ENCODE peak calls at places on chromosomes 4 and X, in ten cellular contexts. One of them, this sample, is unnamed.

GRCh38 chr4:149835280-149835679 is 19.6 kb upstream of the IQCM start:
- DNase-seq in RCC 7860: no peak
- DNase-seq in GM23248: no peak
- DNase-seq in T-helper 17 cell: no peak
- DNase-seq in Right ventricle myocardium superior: no peak
- DNase-seq in NCI-H774: no peak
- DNase-seq in NCI-H1105 treated with DMSO at 0.1 percent for 48 hours: no peak
- DNase-seq in NCI-H69: peak
- DNase-seq in HS-5: no peak
- DNase-seq in smooth muscle cell of the brain vasculature: no peak
- DNase-seq in this sample: no peak

GRCh38 chrX:27995611-27996010 is 14.4 kb upstream of the DCAF8L1 start:
- DNase-seq in RCC 7860: no peak
- DNase-seq in GM23248: no peak
- DNase-seq in T-helper 17 cell: no peak
- DNase-seq in Right ventricle myocardium superior: no peak
- DNase-seq in NCI-H774: no peak
- DNase-seq in NCI-H1105 treated with DMSO at 0.1 percent for 48 hours: no peak
- DNase-seq in NCI-H69: no peak
- DNase-seq in HS-5: no peak
- DNase-seq in smooth muscle cell of the brain vasculature: no peak
- DNase-seq in this sample: no peak

GRCh38 chr4:139243448-139244365 is 36.3 kb downstream of the MGARP start:
- DNase-seq in RCC 7860: peak
- DNase-seq in GM23248: peak
- DNase-seq in T-helper 17 cell: no peak
- DNase-seq in Right ventricle myocardium superior: no peak
- DNase-seq in NCI-H774: no peak
- DNase-seq in NCI-H1105 treated with DMSO at 0.1 percent for 48 hours: no peak
- DNase-seq in NCI-H69: no peak
- DNase-seq in HS-5: peak
- DNase-seq in smooth muscle cell of the brain vasculature: peak
- DNase-seq in this sample: peak

GRCh38 chr4:61428950-61429349 is 228.8 kb downstream of the ADGRL3 start:
- DNase-seq in RCC 7860: no peak
- DNase-seq in GM23248: no peak
- DNase-seq in T-helper 17 cell: no peak
- DNase-seq in Right ventricle myocardium superior: no peak
- DNase-seq in NCI-H774: no peak
- DNase-seq in NCI-H1105 treated with DMSO at 0.1 percent for 48 hours: no peak
- DNase-seq in NCI-H69: peak
- DNase-seq in HS-5: no peak
- DNase-seq in smooth muscle cell of the brain vasculature: no peak
- DNase-seq in this sample: no peak

GRCh38 chrX:131792789-131793462 is 230.2 kb upstream of the STK26 start:
- DNase-seq in RCC 7860: peak
- DNase-seq in GM23248: peak
- DNase-seq in T-helper 17 cell: no peak
- DNase-seq in Right ventricle myocardium superior: no peak
- DNase-seq in NCI-H774: peak
- DNase-seq in NCI-H1105 treated with DMSO at 0.1 percent for 48 hours: peak
- DNase-seq in NCI-H69: peak
- DNase-seq in HS-5: no peak
- DNase-seq in smooth muscle cell of the brain vasculature: peak
- DNase-seq in this sample: peak

GRCh38 chrX:47644557-47645091 is 5.7 kb downstream of the ELK1 start:
- DNase-seq in RCC 7860: no peak
- DNase-seq in GM23248: peak
- DNase-seq in T-helper 17 cell: no peak
- DNase-seq in Right ventricle myocardium superior: no peak
- DNase-seq in NCI-H774: no peak
- DNase-seq in NCI-H1105 treated with DMSO at 0.1 percent for 48 hours: no peak
- DNase-seq in NCI-H69: no peak
- DNase-seq in HS-5: no peak
- DNase-seq in smooth muscle cell of the brain vasculature: no peak
- DNase-seq in this sample: peak

GRCh38 chrX:13059676-13060499 is 15.5 kb upstream of the FAM9C start:
- DNase-seq in RCC 7860: peak
- DNase-seq in GM23248: peak
- DNase-seq in T-helper 17 cell: no peak
- DNase-seq in Right ventricle myocardium superior: no peak
- DNase-seq in NCI-H774: no peak
- DNase-seq in NCI-H1105 treated with DMSO at 0.1 percent for 48 hours: no peak
- DNase-seq in NCI-H69: peak
- DNase-seq in HS-5: peak
- DNase-seq in smooth muscle cell of the brain vasculature: no peak
- DNase-seq in this sample: peak

GRCh38 chr4:6452897-6453687 is 19.3 kb downstream of the PPP2R2C start:
- DNase-seq in RCC 7860: no peak
- DNase-seq in GM23248: no peak
- DNase-seq in T-helper 17 cell: no peak
- DNase-seq in Right ventricle myocardium superior: no peak
- DNase-seq in NCI-H774: no peak
- DNase-seq in NCI-H1105 treated with DMSO at 0.1 percent for 48 hours: no peak
- DNase-seq in NCI-H69: peak
- DNase-seq in HS-5: no peak
- DNase-seq in smooth muscle cell of the brain vasculature: no peak
- DNase-seq in this sample: no peak

GRCh38 chr4:140472156-140472555 is 25.9 kb downstream of the MGAT4D start:
- DNase-seq in RCC 7860: no peak
- DNase-seq in GM23248: no peak
- DNase-seq in T-helper 17 cell: no peak
- DNase-seq in Right ventricle myocardium superior: no peak
- DNase-seq in NCI-H774: no peak
- DNase-seq in NCI-H1105 treated with DMSO at 0.1 percent for 48 hours: no peak
- DNase-seq in NCI-H69: peak
- DNase-seq in HS-5: no peak
- DNase-seq in smooth muscle cell of the brain vasculature: no peak
- DNase-seq in this sample: no peak

GRCh38 chrX:22538581-22538980 is 265.9 kb downstream of the CBLL2 start:
- DNase-seq in RCC 7860: peak
- DNase-seq in GM23248: peak
- DNase-seq in T-helper 17 cell: no peak
- DNase-seq in Right ventricle myocardium superior: no peak
- DNase-seq in NCI-H774: no peak
- DNase-seq in NCI-H1105 treated with DMSO at 0.1 percent for 48 hours: no peak
- DNase-seq in NCI-H69: no peak
- DNase-seq in HS-5: no peak
- DNase-seq in smooth muscle cell of the brain vasculature: no peak
- DNase-seq in this sample: peak

GRCh38 chr4:88661724-88662123 is 35.9 kb downstream of the NAP1L5 start:
- DNase-seq in RCC 7860: no peak
- DNase-seq in GM23248: peak
- DNase-seq in T-helper 17 cell: no peak
- DNase-seq in Right ventricle myocardium superior: no peak
- DNase-seq in NCI-H774: no peak
- DNase-seq in NCI-H1105 treated with DMSO at 0.1 percent for 48 hours: no peak
- DNase-seq in NCI-H69: no peak
- DNase-seq in HS-5: peak
- DNase-seq in smooth muscle cell of the brain vasculature: no peak
- DNase-seq in this sample: peak

GRCh38 chr4:76712564-76712963 is 185.4 kb downstream of the SOWAHB start:
- DNase-seq in RCC 7860: no peak
- DNase-seq in GM23248: no peak
- DNase-seq in T-helper 17 cell: no peak
- DNase-seq in Right ventricle myocardium superior: no peak
- DNase-seq in NCI-H774: no peak
- DNase-seq in NCI-H1105 treated with DMSO at 0.1 percent for 48 hours: no peak
- DNase-seq in NCI-H69: no peak
- DNase-seq in HS-5: no peak
- DNase-seq in smooth muscle cell of the brain vasculature: no peak
- DNase-seq in this sample: peak

GRCh38 chr4:7988437-7988836 is 48.8 kb upstream of the AFAP1 start:
- DNase-seq in RCC 7860: no peak
- DNase-seq in GM23248: peak
- DNase-seq in T-helper 17 cell: no peak
- DNase-seq in Right ventricle myocardium superior: no peak
- DNase-seq in NCI-H774: no peak
- DNase-seq in NCI-H1105 treated with DMSO at 0.1 percent for 48 hours: no peak
- DNase-seq in NCI-H69: no peak
- DNase-seq in HS-5: no peak
- DNase-seq in smooth muscle cell of the brain vasculature: no peak
- DNase-seq in this sample: peak